ENCODE peak calls at places on chromosome 3, in four cellular contexts. One of them, this sample, is unnamed. For H3K4me1, the result is how much of the 10 kb centered on the place peaks cover.

GRCh38 chr3:63911395-63911900 is 735 bp downstream of the SCAANT1 start:
- DNase-seq in breast epithelium: no peak
- DNase-seq in tibial artery: no peak
- DNase-seq in RWPE2: no peak
- DNase-seq in this sample: no peak

GRCh38 chr3:114709102-114709501 is 415.3 kb downstream of the TIGIT start:
- DNase-seq in breast epithelium: no peak
- DNase-seq in tibial artery: no peak
- DNase-seq in RWPE2: no peak
- DNase-seq in this sample: no peak

GRCh38 chr3:65888980-65889706 is 149.6 kb downstream of the MAGI1 start:
- DNase-seq in breast epithelium: no peak
- DNase-seq in tibial artery: peak
- DNase-seq in RWPE2: no peak
- DNase-seq in this sample: no peak

GRCh38 chr3:113626513-113627371 is 69.7 kb downstream of the USF3 start:
- DNase-seq in breast epithelium: no peak
- DNase-seq in tibial artery: no peak
- DNase-seq in RWPE2: no peak
- DNase-seq in this sample: peak

GRCh38 chr3:133944641-133945441 is 49.2 kb upstream of the RAB6B start:
- DNase-seq in breast epithelium: no peak
- DNase-seq in tibial artery: peak
- DNase-seq in RWPE2: peak
- DNase-seq in this sample: peak

GRCh38 chr3:46932455-46933225 is 43.9 kb downstream of the CCDC12 start:
- DNase-seq in breast epithelium: peak
- DNase-seq in tibial artery: peak
- DNase-seq in RWPE2: no peak
- DNase-seq in this sample: no peak

GRCh38 chr3:52606373-52607085 is 70.1 kb downstream of the UQCC5 start:
- DNase-seq in breast epithelium: peak
- DNase-seq in tibial artery: no peak
- DNase-seq in RWPE2: peak
- DNase-seq in this sample: peak

GRCh38 chr3:176554791-176555330 is 642.4 kb downstream of the TBL1XR1 start:
- DNase-seq in breast epithelium: no peak
- DNase-seq in tibial artery: no peak
- DNase-seq in RWPE2: no peak
- DNase-seq in this sample: no peak

GRCh38 chr3:50580683-50581458 is 11.5 kb downstream of the HEMK1 start:
- DNase-seq in breast epithelium: no peak
- DNase-seq in tibial artery: no peak
- DNase-seq in RWPE2: no peak
- DNase-seq in this sample: peak

GRCh38 chr3:170159459-170159858 is 22.1 kb downstream of the PHC3 start:
- DNase-seq in breast epithelium: no peak
- DNase-seq in tibial artery: no peak
- DNase-seq in RWPE2: no peak
- DNase-seq in this sample: no peak

GRCh38 chr3:192812736-192813383 is 85.5 kb upstream of the FGF12 start:
- DNase-seq in breast epithelium: no peak
- DNase-seq in tibial artery: no peak
- DNase-seq in RWPE2: no peak
- DNase-seq in this sample: peak

GRCh38 chr3:158642474-158643210 is 1.7 kb upstream of the GFM1 start:
- DNase-seq in breast epithelium: no peak
- DNase-seq in tibial artery: no peak
- DNase-seq in RWPE2: no peak
- DNase-seq in this sample: no peak

GRCh38 chr3:15796771-15797599 is 794 bp downstream of the ANKRD28 start:
- DNase-seq in breast epithelium: no peak
- DNase-seq in tibial artery: no peak
- DNase-seq in RWPE2: no peak
- DNase-seq in this sample: no peak

GRCh38 chr3:174498638-174499037 is 360.5 kb upstream of the NAALADL2 start:
- DNase-seq in breast epithelium: no peak
- DNase-seq in tibial artery: no peak
- DNase-seq in RWPE2: no peak
- DNase-seq in this sample: no peak

GRCh38 chr3:4410174-4410573 is 56.9 kb downstream of the SUMF1 start:
- DNase-seq in breast epithelium: no peak
- DNase-seq in tibial artery: no peak
- DNase-seq in RWPE2: no peak
- DNase-seq in this sample: no peak

GRCh38 chr3:177647876-177648275 is 450.6 kb upstream of the TBL1XR1 start:
- DNase-seq in breast epithelium: no peak
- DNase-seq in tibial artery: no peak
- DNase-seq in RWPE2: no peak
- DNase-seq in this sample: no peak

GRCh38 chr3:124014366-124014942 is 22.5 kb upstream of the ROPN1 start:
- DNase-seq in breast epithelium: no peak
- DNase-seq in tibial artery: no peak
- DNase-seq in RWPE2: no peak
- DNase-seq in this sample: no peak

GRCh38 chr3:5226783-5227182 is 39.3 kb downstream of the EDEM1 start:
- DNase-seq in breast epithelium: no peak
- DNase-seq in tibial artery: no peak
- DNase-seq in RWPE2: no peak
- DNase-seq in this sample: no peak

GRCh38 chr3:56985460-56986327 is 74.8 kb upstream of the SPATA12 start:
- DNase-seq in breast epithelium: no peak
- DNase-seq in tibial artery: no peak
- DNase-seq in RWPE2: no peak
- DNase-seq in this sample: no peak

GRCh38 chr3:84547207-84547606 is 411.6 kb upstream of the CADM2 start:
- DNase-seq in breast epithelium: no peak
- DNase-seq in tibial artery: no peak
- DNase-seq in RWPE2: no peak
- DNase-seq in this sample: no peak

GRCh38 chr3:142690613-142691012 is 33.2 kb upstream of the TRPC1 start:
- DNase-seq in breast epithelium: no peak
- DNase-seq in tibial artery: no peak
- DNase-seq in RWPE2: no peak
- DNase-seq in this sample: no peak

GRCh38 chr3:80190051-80190450 is 422.3 kb upstream of the ROBO1 start:
- DNase-seq in breast epithelium: no peak
- DNase-seq in tibial artery: no peak
- DNase-seq in RWPE2: peak
- DNase-seq in this sample: no peak

GRCh38 chr3:110296885-110297284 is 774.7 kb upstream of the NECTIN3 start:
- DNase-seq in breast epithelium: no peak
- DNase-seq in tibial artery: no peak
- DNase-seq in RWPE2: no peak
- DNase-seq in this sample: no peak

GRCh38 chr3:48426944-48427629 is 2.8 kb downstream of the PLXNB1 start:
- DNase-seq in breast epithelium: no peak
- DNase-seq in tibial artery: peak
- DNase-seq in RWPE2: no peak
- DNase-seq in this sample: no peak

GRCh38 chr3:43379343-43379742 is 93.0 kb downstream of the SNRK start:
- DNase-seq in breast epithelium: no peak
- DNase-seq in tibial artery: peak
- DNase-seq in RWPE2: no peak
- DNase-seq in this sample: peak

GRCh38 chr3:171838218-171838720 is 4.9 kb upstream of the TMEM212 start:
- DNase-seq in breast epithelium: no peak
- DNase-seq in tibial artery: peak
- DNase-seq in RWPE2: no peak
- DNase-seq in this sample: peak

GRCh38 chr3:161545823-161546222 is 49.2 kb downstream of the OTOL1 start:
- DNase-seq in breast epithelium: no peak
- DNase-seq in tibial artery: no peak
- DNase-seq in RWPE2: no peak
- DNase-seq in this sample: no peak

GRCh38 chr3:140467916-140468315 is 209.9 kb upstream of the TRIM42 start:
- DNase-seq in breast epithelium: no peak
- DNase-seq in tibial artery: no peak
- DNase-seq in RWPE2: no peak
- DNase-seq in this sample: no peak

GRCh38 chr3:134353831-134354611 is 20.2 kb downstream of the AMOTL2 start:
- DNase-seq in breast epithelium: no peak
- DNase-seq in tibial artery: no peak
- DNase-seq in RWPE2: peak
- DNase-seq in this sample: peak

GRCh38 chr3:21665444-21665843 is 85.6 kb downstream of the ZNF385D start:
- DNase-seq in breast epithelium: no peak
- DNase-seq in tibial artery: no peak
- DNase-seq in RWPE2: no peak
- DNase-seq in this sample: no peak

GRCh38 chr3:9352917-9353823 is 9.7 kb upstream of the THUMPD3 start:
- DNase-seq in breast epithelium: peak
- DNase-seq in tibial artery: peak
- DNase-seq in RWPE2: no peak
- DNase-seq in this sample: peak

GRCh38 chr3:51860703-51861665 is at the start of gene IQCF2:
- DNase-seq in breast epithelium: no peak
- DNase-seq in tibial artery: no peak
- DNase-seq in RWPE2: no peak
- DNase-seq in this sample: no peak

GRCh38 chr3:16060945-16061344 is 113.5 kb upstream of the GALNT15 start:
- DNase-seq in breast epithelium: no peak
- DNase-seq in tibial artery: peak
- DNase-seq in RWPE2: no peak
- DNase-seq in this sample: no peak

GRCh38 chr3:106048946-106049481 is 180.2 kb upstream of the CBLB start:
- DNase-seq in breast epithelium: no peak
- DNase-seq in tibial artery: no peak
- DNase-seq in RWPE2: no peak
- DNase-seq in this sample: no peak

GRCh38 chr3:184016169-184016570 is 1.5 kb downstream of the ABCC5 start:
- DNase-seq in breast epithelium: no peak
- DNase-seq in tibial artery: no peak
- DNase-seq in RWPE2: no peak
- DNase-seq in this sample: no peak
- H3K4me3 ChIP-seq in breast epithelium: no peak
- H3K4me3 ChIP-seq in tibial artery: no peak
- H3K4me3 ChIP-seq in RWPE2: no peak
- H3K4me3 ChIP-seq in this sample: no peak

GRCh38 chr3:194311000-194311399 is 40.1 kb downstream of the CPN2 start:
- DNase-seq in breast epithelium: no peak
- DNase-seq in tibial artery: no peak
- DNase-seq in RWPE2: no peak
- DNase-seq in this sample: no peak
- H3K4me1 ChIP-seq in breast epithelium: under half
- H3K4me1 ChIP-seq in tibial artery: under half
- H3K4me1 ChIP-seq in RWPE2: under half
- H3K4me1 ChIP-seq in this sample: under half

GRCh38 chr3:45021936-45022335 is 4.2 kb upstream of the CLEC3B start:
- DNase-seq in breast epithelium: no peak
- DNase-seq in tibial artery: no peak
- DNase-seq in RWPE2: no peak
- DNase-seq in this sample: no peak
- H3K27ac ChIP-seq in breast epithelium: no peak
- H3K27ac ChIP-seq in tibial artery: no peak
- H3K27ac ChIP-seq in RWPE2: no peak
- H3K27ac ChIP-seq in this sample: no peak

GRCh38 chr3:38988955-38989354 is 62.8 kb downstream of the SCN11A start:
- DNase-seq in breast epithelium: no peak
- DNase-seq in tibial artery: no peak
- DNase-seq in RWPE2: no peak
- DNase-seq in this sample: no peak
- H3K4me3 ChIP-seq in breast epithelium: no peak
- H3K4me3 ChIP-seq in tibial artery: no peak
- H3K4me3 ChIP-seq in RWPE2: no peak
- H3K4me3 ChIP-seq in this sample: no peak

GRCh38 chr3:99659965-99660364 is 21.6 kb downstream of the COL8A1 start:
- DNase-seq in breast epithelium: no peak
- DNase-seq in tibial artery: peak
- DNase-seq in RWPE2: no peak
- DNase-seq in this sample: no peak
- H3K4me1 ChIP-seq in breast epithelium: under half
- H3K4me1 ChIP-seq in tibial artery: under half
- H3K4me1 ChIP-seq in RWPE2: under half
- H3K4me1 ChIP-seq in this sample: under half